ENCODE peak calls at places on chromosomes 6 and 20, in four cellular contexts. N, I, B and F are unnamed samples.

GRCh38 chr20:51700809-51701285 is 67.3 kb downstream of the ATP9A start:
- DNase-seq in N (no peak), I (no peak), B (peak), F (no peak)

GRCh38 chr20:32071395-32072167 is 19.5 kb downstream of the HCK start:
- DNase-seq in N (no peak), I (no peak), B (no peak), F (no peak)

GRCh38 chr20:58481541-58482021 is 33.6 kb downstream of the APCDD1L start:
- DNase-seq in N (no peak), I (peak), B (no peak), F (peak)

GRCh38 chr20:37897008-37897548 is 5.8 kb upstream of the VSTM2L start:
- DNase-seq in N (no peak), I (no peak), B (peak), F (no peak)

GRCh38 chr6:44535446-44535845 is 147.9 kb downstream of the CDC5L start:
- DNase-seq in N (no peak), I (no peak), B (no peak), F (no peak)

GRCh38 chr6:41055149-41055548 is 2.1 kb downstream of the APOBEC2 start:
- DNase-seq in N (peak), I (no peak), B (peak), F (no peak)

GRCh38 chr6:159720708-159721107 is 6.6 kb upstream of the WTAP start:
- DNase-seq in N (no peak), I (no peak), B (peak), F (no peak)

GRCh38 chr6:142207265-142207877 is 60.3 kb downstream of the VTA1 start:
- DNase-seq in N (peak), I (peak), B (peak), F (no peak)

GRCh38 chr20:64035066-64035932 is 683 bp upstream of the C20orf204 start:
- DNase-seq in N (no peak), I (no peak), B (no peak), F (no peak)

GRCh38 chr20:46699651-46700359 is 9.6 kb upstream of the SLC2A10 start:
- DNase-seq in N (no peak), I (no peak), B (no peak), F (no peak)

GRCh38 chr6:149840345-149841075 is 23.6 kb downstream of the LRP11 start:
- DNase-seq in N (peak), I (peak), B (peak), F (no peak)

GRCh38 chr6:38034269-38034914 is 214.9 kb downstream of the ZFAND3 start:
- DNase-seq in N (no peak), I (no peak), B (no peak), F (no peak)

GRCh38 chr6:89887452-89888137 is 6.7 kb upstream of the GJA10 start:
- DNase-seq in N (no peak), I (no peak), B (no peak), F (no peak)

GRCh38 chr20:51802170-51802745 is at the start of gene SALL4:
- DNase-seq in N (no peak), I (peak), B (peak), F (no peak)

GRCh38 chr6:32941412-32941784 is 570 bp upstream of the HLA-DMB start:
- DNase-seq in N (no peak), I (no peak), B (no peak), F (no peak)

GRCh38 chr6:107064579-107065065 is 36.6 kb downstream of the MTRES1 start:
- DNase-seq in N (peak), I (peak), B (peak), F (peak)

GRCh38 chr6:124964084-124964763 is 2.0 kb downstream of the RNF217 start:
- DNase-seq in N (no peak), I (no peak), B (peak), F (no peak)

GRCh38 chr20:56373942-56374341 is 15.2 kb downstream of the FAM210B start:
- DNase-seq in N (no peak), I (no peak), B (no peak), F (peak)

GRCh38 chr6:37640776-37641395 is 56.8 kb downstream of the MDGA1 start:
- DNase-seq in N (no peak), I (no peak), B (no peak), F (no peak)

GRCh38 chr6:166307082-166307980 is 861 bp downstream of the PRR18 start:
- DNase-seq in N (no peak), I (no peak), B (peak), F (no peak)

GRCh38 chr6:15089569-15090144 is 156.2 kb upstream of the JARID2 start:
- DNase-seq in N (no peak), I (peak), B (peak), F (no peak)

GRCh38 chr6:108996208-108996607 is 98.4 kb downstream of the SESN1 start:
- DNase-seq in N (no peak), I (no peak), B (no peak), F (no peak)

GRCh38 chr20:35618372-35619131 is 2.9 kb downstream of the SPAG4 start:
- DNase-seq in N (peak), I (no peak), B (peak), F (no peak)

GRCh38 chr20:58312836-58313235 is 3.3 kb downstream of the RAB22A start:
- DNase-seq in N (no peak), I (no peak), B (no peak), F (no peak)

GRCh38 chr20:3543901-3544507 is 73.2 kb downstream of the ATRN start:
- DNase-seq in N (no peak), I (no peak), B (no peak), F (peak)

GRCh38 chr6:15351631-15352030 is 105.8 kb downstream of the JARID2 start:
- DNase-seq in N (peak), I (no peak), B (no peak), F (peak)

GRCh38 chr6:123189805-123190204 is 193.8 kb downstream of the CLVS2 start:
- DNase-seq in N (no peak), I (no peak), B (no peak), F (no peak)

GRCh38 chr6:52416629-52417151 is 3.5 kb upstream of the EFHC1 start:
- DNase-seq in N (no peak), I (no peak), B (peak), F (peak)

GRCh38 chr6:52420668-52421358 is 671 bp downstream of the EFHC1 start:
- DNase-seq in N (no peak), I (no peak), B (no peak), F (no peak)

GRCh38 chr6:52419809-52420667 is at the start of gene EFHC1:
- DNase-seq in N (peak), I (peak), B (peak), F (peak)

GRCh38 chr6:52417675-52418111 is 2.4 kb upstream of the EFHC1 start:
- DNase-seq in N (no peak), I (peak), B (no peak), F (no peak)

GRCh38 chr6:52418606-52419005 is 1.5 kb upstream of the EFHC1 start:
- DNase-seq in N (no peak), I (no peak), B (no peak), F (no peak)
- TF ChIP-seq POLR2A in N (no peak), I (no peak), B (no peak), F (no peak)

GRCh38 chr6:42978793-42979522 is at the start of gene PEX6:
- DNase-seq in N (peak), I (peak), B (peak), F (peak)
- TF ChIP-seq POLR2A in N (no peak), I (no peak), B (peak), F (peak)

DNA sequence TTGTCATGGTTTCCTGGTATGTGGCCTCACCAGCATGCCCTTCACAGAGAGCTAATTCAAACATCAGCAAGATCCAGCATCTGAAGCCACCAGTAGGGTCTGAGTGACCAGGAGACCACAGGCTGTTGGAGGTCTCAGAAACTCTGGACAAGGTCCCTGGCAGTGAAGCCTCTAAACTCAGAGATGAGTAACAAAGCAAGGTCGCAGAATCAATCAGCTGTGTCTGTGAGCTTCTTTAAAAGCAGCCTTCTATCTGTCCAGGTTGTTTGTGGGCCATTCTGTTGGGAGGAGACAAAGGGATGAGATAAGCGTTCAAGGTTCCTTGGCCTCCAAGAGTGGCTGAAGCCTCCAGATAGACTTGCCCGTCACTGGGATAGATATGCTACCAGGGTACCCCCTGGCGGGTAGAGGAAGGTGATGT is 234.8 kb upstream of the RREB1 start:
- DNase-seq in N (no peak), I (no peak), B (no peak), F (no peak)
- TF ChIP-seq POLR2A in N (no peak), I (no peak), B (no peak), F (no peak)

DNA sequence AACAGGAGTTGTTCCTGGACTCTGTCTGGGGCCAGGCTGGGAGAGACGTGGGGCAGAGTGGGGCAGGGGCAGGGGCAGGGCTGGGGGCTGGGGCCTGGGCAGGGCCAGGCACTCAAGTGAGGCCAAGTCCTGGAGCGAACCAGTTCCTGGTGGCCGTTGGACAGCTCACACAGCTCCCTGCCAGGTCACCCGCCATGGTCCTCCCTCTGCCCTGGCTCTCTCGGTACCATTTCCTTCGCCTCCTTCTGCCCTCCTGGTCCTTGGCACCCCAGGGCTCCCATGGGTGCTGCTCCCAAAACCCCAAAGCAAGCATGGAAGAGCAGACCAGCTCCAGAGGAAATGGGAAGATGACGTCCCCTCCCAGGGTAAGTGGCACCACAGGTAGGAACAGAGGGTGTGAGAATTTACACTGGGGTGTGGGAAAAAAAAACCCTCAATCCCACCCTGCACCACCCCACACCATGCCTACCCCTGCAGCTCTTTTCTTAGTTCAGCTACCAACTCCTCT is at the start of gene MCCD1:
- DNase-seq in N (no peak), I (no peak), B (no peak), F (no peak)
- TF ChIP-seq POLR2A in N (no peak), I (no peak), B (no peak), F (no peak)

DNA sequence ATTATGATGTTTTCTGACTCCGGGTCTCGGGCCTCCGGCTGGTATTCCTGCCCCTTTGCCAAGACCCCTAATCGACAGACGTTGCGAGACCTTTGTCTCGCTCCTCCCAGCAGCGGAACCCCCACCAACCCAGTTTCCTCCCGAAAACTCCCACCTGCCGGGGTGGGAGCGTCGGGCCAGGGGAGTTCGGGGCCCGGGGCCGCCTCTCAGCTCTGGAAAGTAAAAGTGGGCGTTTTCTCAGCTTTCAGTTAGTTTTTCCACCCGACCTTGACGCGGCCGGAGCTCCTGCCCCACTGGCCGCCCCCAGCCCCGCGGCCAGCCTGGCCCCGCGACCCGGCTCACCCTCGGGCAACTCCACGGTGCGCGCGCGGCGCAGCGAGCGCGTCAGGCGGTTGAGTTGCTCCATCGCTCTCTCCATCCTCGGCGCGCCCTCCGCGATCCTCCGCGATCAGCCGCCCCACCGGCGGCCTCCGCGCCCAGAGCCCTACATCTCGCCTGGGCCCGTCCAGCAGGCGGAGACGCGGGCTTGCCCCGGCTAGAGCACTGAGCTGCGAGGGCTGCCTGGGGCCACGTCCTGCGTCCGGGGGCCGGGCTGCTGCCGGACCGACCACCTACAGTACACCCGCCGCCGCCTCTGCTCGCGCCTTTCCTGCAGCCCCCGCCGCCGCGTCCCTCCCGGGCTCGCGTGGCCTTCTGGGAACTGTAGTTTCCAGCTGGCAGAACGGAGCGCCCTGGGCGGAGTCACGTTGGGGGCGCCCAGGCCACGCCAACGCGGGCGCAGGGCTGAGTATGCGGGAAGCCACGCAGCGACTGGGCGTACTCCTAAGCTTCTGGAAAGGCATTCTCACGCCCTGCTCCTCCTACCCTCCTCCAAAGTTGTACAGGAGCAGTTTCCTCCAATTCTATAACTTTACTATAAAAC is at the start of gene HACE1:
- DNase-seq in N (peak), I (peak), B (peak), F (peak)
- TF ChIP-seq POLR2A in N (no peak), I (no peak), B (peak), F (peak)